ENCODE peak calls at places on chromosomes 13 and 19, in eight cellular contexts. One of them, this sample, is unnamed. For H3K4me1 and H3K36me3, the result is how much of the 10 kb centered on the place peaks cover.

GRCh38 chr13:41562083-41562482 is 104.7 kb downstream of the RGCC start:
- DNase-seq in MM.1S: no peak
- DNase-seq in left ventricle myocardium inferior: peak
- DNase-seq in heart right ventricle: peak
- DNase-seq in tibial nerve: peak
- DNase-seq in naive thymus-derived CD4-positive, alpha-beta T cell: no peak
- DNase-seq in iPS DF 6.9: no peak
- DNase-seq in IMR-90: peak
- DNase-seq in this sample: no peak

GRCh38 chr19:51063664-51064063 is 1.2 kb downstream of the KLK13 start:
- DNase-seq in MM.1S: no peak
- DNase-seq in left ventricle myocardium inferior: no peak
- DNase-seq in heart right ventricle: no peak
- DNase-seq in tibial nerve: no peak
- DNase-seq in naive thymus-derived CD4-positive, alpha-beta T cell: no peak
- DNase-seq in iPS DF 6.9: no peak
- DNase-seq in IMR-90: no peak
- DNase-seq in this sample: no peak

GRCh38 chr19:10513223-10513622 is 4.0 kb downstream of the S1PR5 start:
- DNase-seq in MM.1S: no peak
- DNase-seq in left ventricle myocardium inferior: no peak
- DNase-seq in heart right ventricle: no peak
- DNase-seq in tibial nerve: no peak
- DNase-seq in naive thymus-derived CD4-positive, alpha-beta T cell: no peak
- DNase-seq in iPS DF 6.9: no peak
- DNase-seq in IMR-90: no peak
- DNase-seq in this sample: no peak

GRCh38 chr13:93244141-93244917 is 17.7 kb downstream of the GPC6 start:
- DNase-seq in MM.1S: peak
- DNase-seq in left ventricle myocardium inferior: no peak
- DNase-seq in heart right ventricle: no peak
- DNase-seq in tibial nerve: no peak
- DNase-seq in naive thymus-derived CD4-positive, alpha-beta T cell: no peak
- DNase-seq in iPS DF 6.9: no peak
- DNase-seq in IMR-90: peak
- DNase-seq in this sample: no peak

GRCh38 chr13:36298535-36299068 is 988 bp upstream of the CCDC169 start:
- DNase-seq in MM.1S: no peak
- DNase-seq in left ventricle myocardium inferior: no peak
- DNase-seq in heart right ventricle: no peak
- DNase-seq in tibial nerve: no peak
- DNase-seq in naive thymus-derived CD4-positive, alpha-beta T cell: no peak
- DNase-seq in iPS DF 6.9: peak
- DNase-seq in IMR-90: no peak
- DNase-seq in this sample: no peak

GRCh38 chr19:42021185-42021584 is 27.2 kb upstream of the ATP1A3 start:
- DNase-seq in MM.1S: no peak
- DNase-seq in left ventricle myocardium inferior: no peak
- DNase-seq in heart right ventricle: no peak
- DNase-seq in tibial nerve: no peak
- DNase-seq in naive thymus-derived CD4-positive, alpha-beta T cell: no peak
- DNase-seq in iPS DF 6.9: no peak
- DNase-seq in IMR-90: no peak
- DNase-seq in this sample: no peak

GRCh38 chr13:26811636-26812035 is 51.0 kb upstream of the GPR12 start:
- DNase-seq in MM.1S: no peak
- DNase-seq in left ventricle myocardium inferior: no peak
- DNase-seq in heart right ventricle: no peak
- DNase-seq in tibial nerve: no peak
- DNase-seq in naive thymus-derived CD4-positive, alpha-beta T cell: no peak
- DNase-seq in iPS DF 6.9: no peak
- DNase-seq in IMR-90: no peak
- DNase-seq in this sample: no peak

GRCh38 chr19:47882890-47883289 is 3.2 kb downstream of the SULT2A1 start:
- DNase-seq in MM.1S: no peak
- DNase-seq in left ventricle myocardium inferior: no peak
- DNase-seq in heart right ventricle: no peak
- DNase-seq in tibial nerve: no peak
- DNase-seq in naive thymus-derived CD4-positive, alpha-beta T cell: no peak
- DNase-seq in iPS DF 6.9: no peak
- DNase-seq in IMR-90: no peak
- DNase-seq in this sample: no peak

GRCh38 chr13:107202371-107203023 is 634.6 kb upstream of the ARGLU1 start:
- DNase-seq in MM.1S: no peak
- DNase-seq in left ventricle myocardium inferior: peak
- DNase-seq in heart right ventricle: no peak
- DNase-seq in tibial nerve: no peak
- DNase-seq in naive thymus-derived CD4-positive, alpha-beta T cell: no peak
- DNase-seq in iPS DF 6.9: no peak
- DNase-seq in IMR-90: peak
- DNase-seq in this sample: no peak

GRCh38 chr13:31046711-31047279 is 114.3 kb downstream of the TEX26 start:
- DNase-seq in MM.1S: no peak
- DNase-seq in left ventricle myocardium inferior: peak
- DNase-seq in heart right ventricle: peak
- DNase-seq in tibial nerve: no peak
- DNase-seq in naive thymus-derived CD4-positive, alpha-beta T cell: no peak
- DNase-seq in iPS DF 6.9: no peak
- DNase-seq in IMR-90: peak
- DNase-seq in this sample: no peak

GRCh38 chr13:45015300-45015699 is 26.0 kb downstream of the GPALPP1 start:
- DNase-seq in MM.1S: no peak
- DNase-seq in left ventricle myocardium inferior: no peak
- DNase-seq in heart right ventricle: no peak
- DNase-seq in tibial nerve: no peak
- DNase-seq in naive thymus-derived CD4-positive, alpha-beta T cell: no peak
- DNase-seq in iPS DF 6.9: no peak
- DNase-seq in IMR-90: peak
- DNase-seq in this sample: no peak

GRCh38 chr19:47891923-47892666 is 6.0 kb upstream of the SULT2A1 start:
- DNase-seq in MM.1S: no peak
- DNase-seq in left ventricle myocardium inferior: no peak
- DNase-seq in heart right ventricle: no peak
- DNase-seq in tibial nerve: no peak
- DNase-seq in naive thymus-derived CD4-positive, alpha-beta T cell: no peak
- DNase-seq in iPS DF 6.9: no peak
- DNase-seq in IMR-90: no peak
- DNase-seq in this sample: no peak

GRCh38 chr19:16330811-16331690 is 6.4 kb downstream of the KLF2 start:
- DNase-seq in MM.1S: peak
- DNase-seq in left ventricle myocardium inferior: no peak
- DNase-seq in heart right ventricle: no peak
- DNase-seq in tibial nerve: no peak
- DNase-seq in naive thymus-derived CD4-positive, alpha-beta T cell: peak
- DNase-seq in iPS DF 6.9: no peak
- DNase-seq in IMR-90: no peak
- DNase-seq in this sample: no peak
- H3K4me1 ChIP-seq in MM.1S: under half
- H3K4me1 ChIP-seq in left ventricle myocardium inferior: under half
- H3K4me1 ChIP-seq in heart right ventricle: under half
- H3K4me1 ChIP-seq in tibial nerve: under half
- H3K4me1 ChIP-seq in naive thymus-derived CD4-positive, alpha-beta T cell: under half
- H3K4me1 ChIP-seq in iPS DF 6.9: under half
- H3K4me1 ChIP-seq in IMR-90: under half
- H3K4me1 ChIP-seq in this sample: under half

DNA sequence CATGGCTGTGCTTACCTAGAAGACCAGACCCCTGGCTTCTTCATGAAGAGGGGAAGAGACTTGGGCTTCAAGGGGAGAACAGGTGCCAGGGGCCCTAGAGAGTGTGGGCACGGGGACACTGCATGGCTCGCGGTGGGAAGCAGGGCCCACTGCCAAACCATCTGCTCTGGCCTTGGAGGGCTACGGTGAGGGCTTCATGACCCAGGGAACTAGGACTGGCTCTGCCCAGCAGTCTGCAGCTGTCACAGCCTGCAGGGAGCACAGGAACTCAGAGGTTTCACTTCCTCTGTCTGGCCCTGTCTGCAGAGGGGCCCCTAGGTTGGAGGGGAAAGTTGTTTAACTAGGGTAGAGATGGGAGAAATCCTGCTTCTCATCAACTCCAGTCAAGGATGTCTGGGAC is 4.3 kb downstream of the ERCC1 start:
- DNase-seq in MM.1S: peak
- DNase-seq in left ventricle myocardium inferior: no peak
- DNase-seq in heart right ventricle: no peak
- DNase-seq in tibial nerve: no peak
- DNase-seq in naive thymus-derived CD4-positive, alpha-beta T cell: no peak
- DNase-seq in iPS DF 6.9: no peak
- DNase-seq in IMR-90: no peak
- DNase-seq in this sample: no peak
- H3K36me3 ChIP-seq in MM.1S: under half
- H3K36me3 ChIP-seq in left ventricle myocardium inferior: half or more
- H3K36me3 ChIP-seq in heart right ventricle: under half
- H3K36me3 ChIP-seq in tibial nerve: half or more
- H3K36me3 ChIP-seq in naive thymus-derived CD4-positive, alpha-beta T cell: under half
- H3K36me3 ChIP-seq in iPS DF 6.9: under half
- H3K36me3 ChIP-seq in IMR-90: under half
- H3K36me3 ChIP-seq in this sample: under half

GRCh38 chr13:28658796-28659610 is at the start of gene POMP:
- DNase-seq in MM.1S: peak
- DNase-seq in left ventricle myocardium inferior: peak
- DNase-seq in heart right ventricle: peak
- DNase-seq in tibial nerve: peak
- DNase-seq in naive thymus-derived CD4-positive, alpha-beta T cell: peak
- DNase-seq in iPS DF 6.9: peak
- DNase-seq in IMR-90: peak
- DNase-seq in this sample: peak

GRCh38 chr13:28658539-28658795 is 463 bp upstream of the POMP start:
- DNase-seq in MM.1S: no peak
- DNase-seq in left ventricle myocardium inferior: no peak
- DNase-seq in heart right ventricle: no peak
- DNase-seq in tibial nerve: no peak
- DNase-seq in naive thymus-derived CD4-positive, alpha-beta T cell: no peak
- DNase-seq in iPS DF 6.9: no peak
- DNase-seq in IMR-90: no peak
- DNase-seq in this sample: no peak

GRCh38 chr13:28657784-28658538 is 969 bp upstream of the POMP start:
- DNase-seq in MM.1S: no peak
- DNase-seq in left ventricle myocardium inferior: no peak
- DNase-seq in heart right ventricle: no peak
- DNase-seq in tibial nerve: no peak
- DNase-seq in naive thymus-derived CD4-positive, alpha-beta T cell: peak
- DNase-seq in iPS DF 6.9: no peak
- DNase-seq in IMR-90: peak
- DNase-seq in this sample: no peak

GRCh38 chr13:28655566-28655965 is 3.4 kb upstream of the POMP start:
- DNase-seq in MM.1S: no peak
- DNase-seq in left ventricle myocardium inferior: no peak
- DNase-seq in heart right ventricle: no peak
- DNase-seq in tibial nerve: no peak
- DNase-seq in naive thymus-derived CD4-positive, alpha-beta T cell: no peak
- DNase-seq in iPS DF 6.9: no peak
- DNase-seq in IMR-90: peak
- DNase-seq in this sample: no peak

GRCh38 chr13:28659611-28659970 is 661 bp downstream of the POMP start:
- DNase-seq in MM.1S: peak
- DNase-seq in left ventricle myocardium inferior: no peak
- DNase-seq in heart right ventricle: no peak
- DNase-seq in tibial nerve: no peak
- DNase-seq in naive thymus-derived CD4-positive, alpha-beta T cell: no peak
- DNase-seq in iPS DF 6.9: no peak
- DNase-seq in IMR-90: peak
- DNase-seq in this sample: no peak
- H3K4me3 ChIP-seq in MM.1S: peak
- H3K4me3 ChIP-seq in left ventricle myocardium inferior: peak
- H3K4me3 ChIP-seq in heart right ventricle: peak
- H3K4me3 ChIP-seq in tibial nerve: peak
- H3K4me3 ChIP-seq in naive thymus-derived CD4-positive, alpha-beta T cell: peak
- H3K4me3 ChIP-seq in iPS DF 6.9: peak
- H3K4me3 ChIP-seq in IMR-90: peak
- H3K4me3 ChIP-seq in this sample: peak

DNA sequence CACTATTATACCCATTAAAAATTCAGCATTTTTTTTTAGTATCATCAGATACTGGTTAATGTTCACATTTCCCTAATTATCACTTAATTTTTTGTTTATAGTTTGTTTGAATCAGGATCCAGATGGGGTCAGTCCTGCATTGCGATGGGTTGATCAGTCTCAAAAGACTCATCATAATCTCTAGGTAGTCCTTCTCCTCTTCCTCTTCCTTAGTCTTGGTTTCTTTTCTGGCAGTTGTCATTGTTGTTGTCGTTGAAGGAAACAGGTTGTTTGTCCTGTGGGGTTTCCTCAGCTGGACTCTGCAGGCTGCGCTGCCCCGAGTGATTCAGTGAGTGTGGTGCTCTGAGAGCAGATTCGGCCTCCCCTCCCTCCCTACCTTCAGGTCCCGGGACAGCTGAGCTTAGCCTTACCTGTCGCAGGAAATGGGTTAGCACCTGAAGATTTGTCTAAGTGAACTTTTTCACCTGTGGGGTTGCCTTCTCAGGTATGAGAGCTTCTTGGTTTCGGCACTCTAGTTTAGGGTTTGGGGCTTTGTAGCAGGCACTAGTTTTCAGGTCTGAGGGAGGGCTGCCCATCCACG is 34.1 kb downstream of the NFIX start:
- DNase-seq in MM.1S: no peak
- DNase-seq in left ventricle myocardium inferior: no peak
- DNase-seq in heart right ventricle: no peak
- DNase-seq in tibial nerve: no peak
- DNase-seq in naive thymus-derived CD4-positive, alpha-beta T cell: no peak
- DNase-seq in iPS DF 6.9: no peak
- DNase-seq in IMR-90: no peak
- DNase-seq in this sample: no peak
- H3K4me1 ChIP-seq in MM.1S: under half
- H3K4me1 ChIP-seq in left ventricle myocardium inferior: half or more
- H3K4me1 ChIP-seq in heart right ventricle: half or more
- H3K4me1 ChIP-seq in tibial nerve: under half
- H3K4me1 ChIP-seq in naive thymus-derived CD4-positive, alpha-beta T cell: under half
- H3K4me1 ChIP-seq in iPS DF 6.9: under half
- H3K4me1 ChIP-seq in IMR-90: under half
- H3K4me1 ChIP-seq in this sample: half or more

DNA sequence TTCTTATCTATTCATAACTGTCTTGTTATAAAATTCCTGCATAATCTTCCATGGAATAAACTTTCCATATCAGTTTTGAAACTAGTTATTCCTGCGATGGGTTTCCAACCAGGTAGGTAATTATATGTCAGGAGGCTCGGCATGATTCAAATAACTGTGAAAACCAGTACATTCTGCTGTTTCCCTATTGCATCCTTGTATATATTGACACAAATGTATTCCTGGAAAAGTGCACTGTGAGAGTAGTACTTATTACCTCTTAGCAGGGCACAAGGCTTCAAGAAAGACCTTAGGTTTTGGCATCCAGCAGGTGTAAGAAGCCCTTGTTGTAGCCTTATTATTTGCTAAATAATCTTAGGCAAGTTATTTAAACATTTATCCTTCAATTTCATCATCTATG is 1131.3 kb upstream of the ATXN8OS start:
- DNase-seq in MM.1S: no peak
- DNase-seq in left ventricle myocardium inferior: no peak
- DNase-seq in heart right ventricle: no peak
- DNase-seq in tibial nerve: no peak
- DNase-seq in naive thymus-derived CD4-positive, alpha-beta T cell: no peak
- DNase-seq in iPS DF 6.9: no peak
- DNase-seq in IMR-90: no peak
- DNase-seq in this sample: no peak
- H3K36me3 ChIP-seq in MM.1S: under half
- H3K36me3 ChIP-seq in left ventricle myocardium inferior: under half
- H3K36me3 ChIP-seq in heart right ventricle: under half
- H3K36me3 ChIP-seq in tibial nerve: under half
- H3K36me3 ChIP-seq in naive thymus-derived CD4-positive, alpha-beta T cell: under half
- H3K36me3 ChIP-seq in iPS DF 6.9: under half
- H3K36me3 ChIP-seq in IMR-90: under half
- H3K36me3 ChIP-seq in this sample: under half

GRCh38 chr19:3785464-3785937 is 680 bp downstream of the MATK start:
- DNase-seq in MM.1S: no peak
- DNase-seq in left ventricle myocardium inferior: no peak
- DNase-seq in heart right ventricle: no peak
- DNase-seq in tibial nerve: no peak
- DNase-seq in naive thymus-derived CD4-positive, alpha-beta T cell: peak
- DNase-seq in iPS DF 6.9: no peak
- DNase-seq in IMR-90: no peak
- DNase-seq in this sample: no peak
- H3K4me3 ChIP-seq in MM.1S: no peak
- H3K4me3 ChIP-seq in left ventricle myocardium inferior: peak
- H3K4me3 ChIP-seq in heart right ventricle: peak
- H3K4me3 ChIP-seq in tibial nerve: peak
- H3K4me3 ChIP-seq in naive thymus-derived CD4-positive, alpha-beta T cell: peak
- H3K4me3 ChIP-seq in iPS DF 6.9: peak
- H3K4me3 ChIP-seq in IMR-90: no peak
- H3K4me3 ChIP-seq in this sample: peak

This sample was measured in thoracic aorta.